ENCODE peak calls at places on chromosome 14, in six cellular contexts. P is Kasumi-1, V is T-helper 2 cell, Q is BE2C, K is H54, O is iris pigment epithelial cell. Z is an unnamed sample.

GRCh38 chr14:28305938-28306337 is 460.6 kb upstream of the FOXG1 start:
- DNase-seq in P (no peak), O (no peak), K (no peak), V (no peak), Q (no peak), Z (no peak)

GRCh38 chr14:54981698-54982097 is 45.2 kb downstream of the WDHD1 start:
- DNase-seq in P (peak), O (peak), K (no peak), Q (no peak), V (no peak), Z (no peak)

GRCh38 chr14:68774771-68775613 is 17.9 kb downstream of the ZFP36L1 start:
- DNase-seq in K (no peak), P (no peak), O (no peak), Q (no peak), V (no peak), Z (no peak)

GRCh38 chr14:100662850-100663527 is 63.7 kb upstream of the DLK1 start:
- DNase-seq in V (peak), O (peak), K (peak), Q (peak), P (peak), Z (peak)

GRCh38 chr14:72518809-72519377 is 375.0 kb downstream of the DPF3 start:
- DNase-seq in P (peak), V (peak), K (no peak), O (no peak), Q (no peak), Z (peak)

GRCh38 chr14:99707420-99707819 is 23.3 kb downstream of the CYP46A1 start:
- DNase-seq in O (no peak), K (no peak), V (no peak), P (no peak), Q (no peak), Z (no peak)

GRCh38 chr14:65709576-65709975 is 297.0 kb downstream of the FUT8 start:
- DNase-seq in P (no peak), O (no peak), V (peak), Q (no peak), K (no peak), Z (no peak)

GRCh38 chr14:101895256-101895655 is 69.1 kb upstream of the DYNC1H1 start:
- DNase-seq in K (no peak), P (no peak), Q (no peak), O (no peak), V (no peak), Z (no peak)

GRCh38 chr14:101364503-101365328 is 196.6 kb upstream of the DIO3 start:
- DNase-seq in K (no peak), V (no peak), O (no peak), P (no peak), Q (no peak), Z (no peak)

GRCh38 chr14:51441001-51441400 is 201.0 kb downstream of the TMX1 start:
- DNase-seq in P (no peak), K (no peak), O (no peak), Q (no peak), V (no peak), Z (no peak)

GRCh38 chr14:64147126-64147790 is 146.9 kb downstream of the ESR2 start:
- DNase-seq in K (no peak), O (peak), P (no peak), Q (no peak), V (no peak), Z (peak)

GRCh38 chr14:104592292-104592672 is 12.3 kb downstream of the TMEM179 start:
- DNase-seq in K (no peak), V (no peak), Q (no peak), P (no peak), O (no peak), Z (no peak)

GRCh38 chr14:64719601-64720000 is 15.4 kb downstream of the PLEKHG3 start:
- DNase-seq in O (no peak), Q (no peak), P (no peak), K (no peak), V (no peak), Z (no peak)

GRCh38 chr14:95408731-95409471 is 89.2 kb upstream of the CLMN start:
- DNase-seq in P (no peak), O (no peak), K (no peak), V (no peak), Q (no peak), Z (no peak)

GRCh38 chr14:99012703-99013102 is 259.3 kb downstream of the BCL11B start:
- DNase-seq in P (no peak), V (no peak), Q (no peak), O (no peak), K (no peak), Z (no peak)

GRCh38 chr14:77710364-77710763 is 2.5 kb downstream of the SLIRP start:
- DNase-seq in Q (no peak), K (no peak), P (no peak), V (no peak), O (no peak), Z (no peak)

GRCh38 chr14:92600318-92601053 is 86.9 kb downstream of the RIN3 start:
- DNase-seq in Q (no peak), V (no peak), K (peak), O (peak), P (peak), Z (peak)

GRCh38 chr14:71492346-71492745 is 439.9 kb upstream of the RGS6 start:
- DNase-seq in K (no peak), O (peak), P (no peak), V (no peak), Q (no peak), Z (no peak)

GRCh38 chr14:37583358-37584210 is 11.5 kb downstream of the FOXA1 start:
- DNase-seq in Q (no peak), K (no peak), P (no peak), O (no peak), V (no peak), Z (no peak)

GRCh38 chr14:67395876-67396189 is 16.1 kb downstream of the PLEK2 start:
- DNase-seq in K (no peak), Q (no peak), V (no peak), P (no peak), O (no peak), Z (no peak)

GRCh38 chr14:52315355-52315718 is 1.2 kb downstream of the PTGER2 start:
- DNase-seq in O (peak), Q (no peak), K (no peak), P (peak), V (peak), Z (no peak)

GRCh38 chr14:76867536-76868452 is 41.6 kb downstream of the LRRC74A start:
- DNase-seq in K (no peak), P (peak), Q (no peak), V (peak), O (no peak), Z (no peak)

GRCh38 chr14:25026476-25027137 is 23.3 kb downstream of the STXBP6 start:
- DNase-seq in K (no peak), O (no peak), Q (no peak), P (no peak), V (no peak), Z (no peak)

GRCh38 chr14:101118746-101119610 is 215.5 kb upstream of the RTL1 start:
- DNase-seq in O (no peak), V (no peak), K (no peak), Q (no peak), P (no peak), Z (no peak)

GRCh38 chr14:65751510-65751909 is 339.0 kb downstream of the FUT8 start:
- DNase-seq in P (no peak), V (no peak), Q (no peak), K (no peak), O (no peak), Z (no peak)

GRCh38 chr14:61489002-61489401 is 167.6 kb downstream of the PRKCH start:
- DNase-seq in P (no peak), K (no peak), Q (no peak), V (no peak), O (no peak), Z (no peak)

GRCh38 chr14:51119411-51120051 is 24.6 kb upstream of the TRIM9 start:
- DNase-seq in K (no peak), P (no peak), Q (no peak), O (no peak), V (no peak), Z (no peak)

GRCh38 chr14:77140343-77140936 is 1.2 kb downstream of the ZDHHC22 start:
- DNase-seq in P (no peak), O (no peak), V (no peak), K (no peak), Q (no peak), Z (no peak)

GRCh38 chr14:68608235-68608962 is 184.5 kb downstream of the ZFP36L1 start:
- DNase-seq in V (no peak), O (no peak), P (peak), Q (no peak), K (no peak), Z (no peak)

GRCh38 chr14:100726467-100726811 is 253 bp upstream of the DLK1 start:
- DNase-seq in V (no peak), P (no peak), K (no peak), Q (peak), O (no peak), Z (no peak)

GRCh38 chr14:95069018-95069417 is 88.3 kb downstream of the DICER1 start:
- DNase-seq in V (no peak), O (no peak), Q (no peak), K (no peak), P (no peak), Z (no peak)

GRCh38 chr14:105839425-105840265 is 313.3 kb downstream of the TMEM121 start:
- DNase-seq in O (no peak), V (no peak), K (no peak), Q (no peak), P (no peak), Z (no peak)